ENCODE peak calls at places on chromosomes 1 and 21, in nine cellular contexts. E is ovary, L is suprapubic skin, C is tibial nerve, Q is transverse colon, W is A549, O is sigmoid colon, I is K562, Z is H1. U is an unnamed sample.

GRCh38 chr1:59892836-59893811 is 33.4 kb downstream of the CYP2J2 start:
- DNase-seq in L (no peak), Z (no peak), E (no peak), O (no peak), W (no peak), Q (no peak), C (no peak), I (no peak), U (no peak)

GRCh38 chr1:109931189-109931672 is 20.6 kb downstream of the CSF1 start:
- DNase-seq in Q (peak; percentile 71), L (no peak), I (peak; percentile 90), O (peak; percentile 84), Z (peak; percentile 60), E (peak; percentile 80), W (peak; percentile 41), C (peak; percentile 76), U (peak; percentile 84)

GRCh38 chr1:41813220-41813619 is 105.5 kb downstream of the HIVEP3 start:
- DNase-seq in O (no peak), E (no peak), L (no peak), I (no peak), C (no peak), Q (no peak), Z (no peak), W (no peak), U (no peak)

GRCh38 chr1:13864760-13865159 is 164.8 kb downstream of the PRDM2 start:
- DNase-seq in O (no peak), Q (no peak), E (no peak), C (no peak), W (no peak), L (no peak), I (no peak), Z (no peak), U (peak; percentile 61)

GRCh38 chr1:27632387-27633297 is 2.3 kb downstream of the FGR start:
- DNase-seq in Q (no peak), Z (no peak), W (no peak), E (no peak), I (no peak), L (no peak), C (no peak), O (no peak), U (peak; percentile 55)

GRCh38 chr1:7329868-7330615 is 441.1 kb upstream of the VAMP3 start:
- DNase-seq in O (no peak), W (no peak), Q (no peak), C (no peak), Z (no peak), L (peak; percentile 44), I (no peak), E (no peak), U (no peak)

GRCh38 chr1:200099040-200099439 is 71.5 kb downstream of the NR5A2 start:
- DNase-seq in W (no peak), L (no peak), O (no peak), E (peak; percentile 28), Q (no peak), C (no peak), Z (no peak), I (no peak), U (no peak)

GRCh38 chr1:237976345-237976744 is 85.6 kb upstream of the ZP4 start:
- DNase-seq in O (no peak), I (no peak), W (no peak), Q (no peak), E (no peak), Z (no peak), C (no peak), L (no peak), U (no peak)

GRCh38 chr1:220300442-220301121 is 28.3 kb upstream of the RAB3GAP2 start:
- DNase-seq in E (peak; percentile 75), Q (peak; percentile 47), O (peak; percentile 91), Z (no peak), L (peak; percentile 82), C (peak; percentile 85), I (peak; percentile 58), W (no peak), U (peak; percentile 59)

GRCh38 chr21:28431527-28432200 is 561.0 kb downstream of the LTN1 start:
- DNase-seq in O (no peak), E (no peak), L (no peak), Z (no peak), Q (no peak), I (no peak), W (no peak), C (no peak), U (no peak)

GRCh38 chr1:173590557-173590956 is 12.3 kb downstream of the SLC9C2 start:
- DNase-seq in E (no peak), O (no peak), Q (no peak), L (no peak), W (no peak), I (no peak), C (no peak), Z (no peak), U (no peak)

GRCh38 chr1:19809044-19809750 is 5.9 kb downstream of the RNF186 start:
- DNase-seq in Z (no peak), O (no peak), Q (peak; percentile 48), E (no peak), C (no peak), L (no peak), W (no peak), I (no peak), U (no peak)

GRCh38 chr1:171740356-171740863 is 1.5 kb downstream of the VAMP4 start:
- DNase-seq in E (no peak), Q (no peak), L (no peak), I (no peak), O (no peak), C (no peak), W (no peak), Z (no peak), U (no peak)

GRCh38 chr1:26045712-26046312 is at the start of gene SLC30A2:
- DNase-seq in E (no peak), W (no peak), I (no peak), O (no peak), Q (no peak), C (no peak), L (no peak), Z (no peak), U (no peak)
- TF ChIP-seq CTCF in E (no peak), W (no peak), I (no peak), O (no peak), Q (no peak), C (no peak), L (no peak), Z (no peak), U (no peak)

GRCh38 chr21:46139686-46140085 is 15.7 kb downstream of the FTCD start:
- DNase-seq in L (no peak), O (no peak), C (no peak), E (no peak), Z (no peak), W (no peak), I (no peak), Q (no peak), U (no peak)

GRCh38 chr21:46144464-46145070 is 10.8 kb downstream of the FTCD start:
- DNase-seq in Q (no peak), Z (no peak), W (no peak), E (peak; percentile 17), C (no peak), O (peak; percentile 62), I (no peak), L (no peak), U (no peak)

GRCh38 chr21:46145159-46145839 is 10.1 kb downstream of the FTCD start:
- DNase-seq in I (no peak), W (no peak), Z (no peak), Q (no peak), C (no peak), L (no peak), E (peak; percentile 19), O (peak; percentile 66), U (peak; percentile 82)

GRCh38 chr21:46141767-46142580 is 13.4 kb downstream of the FTCD start:
- DNase-seq in E (peak; percentile 16), O (no peak), I (no peak), Z (no peak), Q (no peak), W (no peak), L (no peak), C (no peak), U (no peak)

GRCh38 chr21:46142581-46143473 is 12.6 kb downstream of the FTCD start:
- DNase-seq in I (no peak), Z (no peak), Q (no peak), E (peak; percentile 21), O (peak; percentile 59), C (no peak), L (no peak), W (no peak), U (no peak)
- TF ChIP-seq EP300 in I (no peak), Z (no peak), Q (no peak), E (no peak), O (no peak), C (no peak), L (no peak), W (no peak), U (no peak)

DNA sequence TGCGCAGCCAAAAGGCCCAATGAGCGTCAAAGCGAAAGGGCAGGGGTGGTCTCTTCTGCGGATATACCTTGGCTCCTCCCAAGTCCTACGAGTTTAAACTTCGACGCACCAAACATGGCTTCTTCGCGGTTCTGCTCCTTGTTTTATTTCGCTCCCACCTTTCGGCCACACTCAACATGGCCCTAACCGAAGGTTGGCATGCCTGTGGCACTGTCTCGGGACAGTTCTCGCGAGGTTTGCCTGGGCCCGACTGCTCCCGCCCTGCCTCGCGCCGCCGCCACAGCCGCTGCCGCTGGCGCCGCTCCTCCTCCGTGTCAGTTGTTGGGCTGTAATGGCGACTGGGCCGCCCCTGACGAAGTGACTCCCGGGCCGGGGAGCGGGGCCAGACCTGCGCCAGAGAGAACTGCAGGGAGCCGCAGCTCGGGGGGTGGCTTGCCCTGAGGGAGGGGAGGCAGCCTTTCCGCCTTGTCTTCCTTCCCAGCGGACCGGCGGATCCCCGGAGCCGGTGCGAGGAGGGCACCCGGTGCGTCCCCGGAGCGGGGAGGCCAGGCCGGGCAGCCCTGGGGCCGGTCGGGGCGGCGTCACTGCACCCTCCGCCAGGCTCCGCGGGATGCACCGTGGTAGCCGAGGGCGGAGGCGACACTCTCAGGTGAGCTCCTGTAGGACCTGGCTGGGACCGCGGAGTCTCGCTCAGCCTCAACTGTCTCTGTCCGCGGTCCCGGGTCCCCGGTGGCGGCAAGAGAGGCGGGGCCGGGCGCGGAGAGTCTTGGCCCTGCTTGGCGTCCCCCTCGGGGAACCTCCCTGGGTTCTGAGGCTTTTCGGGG is at the start of gene CEP350:
- DNase-seq in C (peak; percentile 97), O (peak; percentile 99), L (peak; percentile 97), E (peak; percentile 99), W (peak; percentile 77), Z (peak; percentile 97), I (peak; percentile 89), Q (peak; percentile 99), U (peak; percentile 99)
- TF ChIP-seq CTCF in C (peak; percentile 59), O (no peak), L (no peak), E (no peak), W (no peak), Z (no peak), I (peak; percentile 36), Q (peak; percentile 31), U (no peak)

DNA sequence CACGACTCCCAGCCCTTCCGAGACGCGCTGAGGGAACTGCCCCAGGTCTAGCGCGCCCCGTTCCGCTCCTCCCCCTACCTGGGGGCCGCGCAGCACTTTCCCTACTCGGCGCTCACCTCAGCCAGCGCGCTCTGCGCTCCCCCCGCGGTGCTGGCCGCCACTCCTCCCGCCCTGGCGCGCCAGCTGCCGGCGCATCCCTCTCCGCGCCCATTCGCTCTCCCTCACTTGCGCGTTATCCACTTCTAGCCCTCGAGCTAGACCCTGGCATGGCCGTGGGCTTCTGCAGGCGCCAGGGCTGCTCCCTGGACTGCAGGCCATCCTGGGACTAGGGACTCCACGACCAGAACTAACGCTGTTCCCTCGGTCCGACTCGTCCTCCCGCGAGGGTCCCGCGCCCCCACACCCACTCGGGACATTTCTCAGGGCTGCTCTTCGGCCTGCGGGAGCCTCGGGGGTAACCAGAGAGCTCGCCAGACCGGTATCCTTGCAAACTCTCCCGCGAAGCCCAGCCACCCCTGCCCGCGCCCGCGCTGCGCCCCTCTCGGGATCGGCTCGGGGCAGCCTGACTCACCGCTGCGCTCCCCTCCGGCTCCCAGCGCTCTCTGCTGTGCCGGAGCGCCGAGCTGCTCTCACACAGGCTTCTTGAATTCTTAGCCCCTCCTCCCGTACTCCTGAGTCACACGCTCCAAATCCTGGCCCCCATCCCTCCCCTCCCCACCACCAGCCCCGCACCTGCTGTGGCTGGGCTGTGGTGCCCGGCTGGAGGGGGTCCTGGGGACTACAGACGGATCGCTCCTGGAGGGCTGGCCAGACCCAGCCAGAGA is at the start of gene NGF:
- DNase-seq in Q (no peak), I (no peak), E (peak; percentile 85), L (no peak), Z (peak; percentile 63), W (peak; percentile 49), O (peak; percentile 77), C (no peak), U (peak; percentile 88)
- TF ChIP-seq EP300 in Q (no peak), I (no peak), E (no peak), L (no peak), Z (no peak), W (no peak), O (no peak), C (no peak), U (no peak)